ENCODE peak calls at places on chromosomes 13 and 19, in seven cellular contexts. J is endodermal cell; Z is body of pancreas; T is naive thymus-derived CD4-positive, alpha-beta T cell; A is HCT116; D is left ventricle myocardium inferior; E is neural progenitor cell. N is an unnamed sample.

GRCh38 chr19:41876847-41877489 is at the start of gene CD79A:
- DNase-seq in J (no peak), Z (no peak), T (no peak), A (no peak), D (no peak), E (no peak), N (no peak)

GRCh38 chr19:1882786-1883692 is 2.3 kb downstream of the ABHD17A start:
- DNase-seq in J (no peak), Z (no peak), T (no peak), A (no peak), D (no peak), E (no peak), N (no peak)

GRCh38 chr19:38059897-38060296 is 152.9 kb downstream of the SIPA1L3 start:
- DNase-seq in J (no peak), Z (no peak), T (peak; percentile 43), A (no peak), D (no peak), E (no peak), N (no peak)

GRCh38 chr13:72384879-72385278 is 342.6 kb downstream of the MZT1 start:
- DNase-seq in J (no peak), Z (no peak), T (no peak), A (no peak), D (no peak), E (no peak), N (no peak)

GRCh38 chr19:22052644-22053013 is 345 bp downstream of the ZNF257 start:
- DNase-seq in J (no peak), Z (peak; percentile 14), T (no peak), A (no peak), D (no peak), E (no peak), N (no peak)

GRCh38 chr19:53467138-53467502 is 413 bp upstream of the ZNF813 start:
- DNase-seq in J (no peak), Z (no peak), T (no peak), A (no peak), D (peak; percentile 19), E (no peak), N (no peak)

GRCh38 chr13:90890435-90890834 is 457.1 kb upstream of the MIR17HG start:
- DNase-seq in J (no peak), Z (no peak), T (no peak), A (no peak), D (no peak), E (no peak), N (no peak)

GRCh38 chr19:57708641-57709354 is at the start of gene ZNF154:
- DNase-seq in J (peak; percentile 94), Z (peak; percentile 36), T (peak; percentile 63), A (no peak), D (peak; percentile 21), E (peak; percentile 94), N (no peak)

GRCh38 chr13:24220086-24220703 is 59.7 kb downstream of the SPATA13 start:
- DNase-seq in J (peak; percentile 76), Z (peak; percentile 83), T (peak; percentile 77), A (peak; percentile 70), D (no peak), E (peak; percentile 89), N (no peak)
- H3K4me1 ChIP-seq in J (peaks cover 6% of the 10 kb centered on the region), Z (peaks cover 100% of the 10 kb centered on the region), T (peaks cover 7% of the 10 kb centered on the region), A (peaks cover 13% of the 10 kb centered on the region), D (peaks cover 75% of the 10 kb centered on the region), E (peaks cover 17% of the 10 kb centered on the region), N (peaks cover 9% of the 10 kb centered on the region)

GRCh38 chr13:29805994-29806748 is 44.2 kb downstream of the UBL3 start:
- DNase-seq in J (no peak), Z (no peak), T (no peak), A (no peak), D (no peak), E (no peak), N (no peak)

GRCh38 chr13:29810145-29810742 is 40.2 kb downstream of the UBL3 start:
- DNase-seq in J (no peak), Z (no peak), T (no peak), A (no peak), D (no peak), E (no peak), N (no peak)

GRCh38 chr13:29815336-29815735 is 35.1 kb downstream of the UBL3 start:
- DNase-seq in J (no peak), Z (no peak), T (no peak), A (no peak), D (no peak), E (no peak), N (no peak)

GRCh38 chr13:29808264-29808663 is 42.2 kb downstream of the UBL3 start:
- DNase-seq in J (no peak), Z (no peak), T (no peak), A (no peak), D (no peak), E (no peak), N (no peak)

GRCh38 chr13:29810898-29811297 is 39.5 kb downstream of the UBL3 start:
- DNase-seq in J (no peak), Z (no peak), T (no peak), A (no peak), D (no peak), E (no peak), N (no peak)
- H3K4me1 ChIP-seq in J (peaks cover 5% of the 10 kb centered on the region), Z (peaks cover 81% of the 10 kb centered on the region), T (no peaks in the 10 kb centered on the region), A (no peaks in the 10 kb centered on the region), D (peaks cover 61% of the 10 kb centered on the region), E (peaks cover 5% of the 10 kb centered on the region), N (peaks cover 10% of the 10 kb centered on the region)

DNA sequence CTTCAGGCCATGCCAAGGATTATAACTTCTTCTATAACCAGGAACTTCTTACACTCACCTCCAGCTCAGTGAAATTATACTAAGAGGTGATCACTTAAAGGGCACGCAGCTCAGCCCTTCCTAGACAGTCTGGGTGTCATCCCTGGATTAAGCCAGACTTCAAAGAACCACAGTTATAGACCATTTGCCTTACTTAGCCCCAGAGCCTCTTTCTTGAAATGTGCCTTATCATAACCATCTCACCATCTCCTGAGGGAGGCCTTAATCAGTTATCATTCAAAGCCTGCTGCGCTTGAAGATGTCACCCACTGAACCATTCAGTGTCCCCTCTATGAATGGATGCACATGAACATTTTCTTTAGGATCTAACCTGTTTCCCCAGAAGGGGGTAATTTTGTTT is 10.1 kb upstream of the DHRS12 start:
- DNase-seq in J (no peak), Z (no peak), T (no peak), A (no peak), D (no peak), E (no peak), N (no peak)
- H3K4me1 ChIP-seq in J (no peaks in the 10 kb centered on the region), Z (peaks cover 15% of the 10 kb centered on the region), T (peaks cover 11% of the 10 kb centered on the region), A (no peaks in the 10 kb centered on the region), D (peaks cover 25% of the 10 kb centered on the region), E (no peaks in the 10 kb centered on the region), N (no peaks in the 10 kb centered on the region)

GRCh38 chr19:19592690-19593089 is 25.8 kb downstream of the PBX4 start:
- DNase-seq in J (no peak), Z (no peak), T (no peak), A (no peak), D (no peak), E (no peak), N (no peak)
- H3K4me1 ChIP-seq in J (peaks cover 8% of the 10 kb centered on the region), Z (peaks cover 16% of the 10 kb centered on the region), T (peaks cover 36% of the 10 kb centered on the region), A (peaks cover 9% of the 10 kb centered on the region), D (peaks cover 7% of the 10 kb centered on the region), E (peaks cover 5% of the 10 kb centered on the region), N (no peaks in the 10 kb centered on the region)

GRCh38 chr13:113816925-113817859 is 46.7 kb downstream of the GAS6 start:
- DNase-seq in J (peak; percentile 95), Z (peak; percentile 96), T (peak; percentile 90), A (peak; percentile 79), D (peak; percentile 88), E (peak; percentile 90), N (peak; percentile 89)
- H3K4me1 ChIP-seq in J (no peaks in the 10 kb centered on the region), Z (peaks cover 36% of the 10 kb centered on the region), T (peaks cover 11% of the 10 kb centered on the region), A (peaks cover 9% of the 10 kb centered on the region), D (peaks cover 76% of the 10 kb centered on the region), E (no peaks in the 10 kb centered on the region), N (peaks cover 25% of the 10 kb centered on the region)

DNA sequence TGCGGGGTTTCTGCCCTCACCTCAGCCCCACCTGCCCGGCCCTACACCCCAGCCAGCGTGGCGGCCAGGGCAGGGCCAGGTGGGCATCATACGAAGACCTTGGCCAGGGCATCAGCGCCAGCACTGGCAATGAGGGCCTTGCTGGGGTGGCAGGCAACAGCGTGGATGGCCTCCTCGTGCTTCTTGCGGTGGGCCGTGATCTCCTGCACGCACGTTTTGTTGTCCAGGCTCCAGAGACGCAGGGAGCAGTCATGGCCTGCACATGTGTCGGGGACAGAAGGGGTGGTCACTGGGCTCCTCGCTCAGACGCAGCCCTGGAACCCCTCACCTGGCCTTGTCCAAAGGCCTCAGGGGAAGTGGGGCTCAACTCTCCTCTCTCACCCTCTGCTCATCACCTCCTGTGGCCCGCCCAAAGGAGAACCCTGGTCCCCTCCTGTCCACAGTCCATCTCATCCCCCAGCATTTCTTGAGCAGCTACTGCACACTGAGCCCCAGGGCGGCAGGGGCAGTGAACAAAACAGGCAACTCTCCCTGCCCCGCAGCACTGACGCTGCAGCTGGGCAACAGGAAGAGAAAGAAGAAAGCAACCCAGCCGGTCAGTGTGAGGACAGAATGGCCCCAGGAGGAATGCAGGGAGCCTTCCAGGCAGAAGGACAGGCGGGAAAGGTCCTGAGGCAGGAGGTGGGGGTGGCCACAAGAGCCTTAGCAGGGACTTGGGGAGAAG is 3.8 kb upstream of the PRKD2 start:
- DNase-seq in J (no peak), Z (no peak), T (no peak), A (no peak), D (no peak), E (no peak), N (no peak)
- H3K4me1 ChIP-seq in J (no peaks in the 10 kb centered on the region), Z (peaks cover 18% of the 10 kb centered on the region), T (peaks cover 20% of the 10 kb centered on the region), A (peaks cover 3% of the 10 kb centered on the region), D (peaks cover 34% of the 10 kb centered on the region), E (no peaks in the 10 kb centered on the region), N (peaks cover under 1% of the 10 kb centered on the region)

GRCh38 chr13:113974304-113975281 is 717 bp upstream of the C13orf46 start:
- DNase-seq in J (no peak), Z (peak; percentile 10), T (no peak), A (no peak), D (peak; percentile 10), E (no peak), N (no peak)
- H3K4me1 ChIP-seq in J (peaks cover 3% of the 10 kb centered on the region), Z (peaks cover 34% of the 10 kb centered on the region), T (no peaks in the 10 kb centered on the region), A (peaks cover 8% of the 10 kb centered on the region), D (peaks cover 18% of the 10 kb centered on the region), E (no peaks in the 10 kb centered on the region), N (peaks cover 1% of the 10 kb centered on the region)

GRCh38 chr19:5966215-5966614 is 11.7 kb downstream of the RANBP3 start:
- DNase-seq in J (no peak), Z (peak; percentile 43), T (no peak), A (no peak), D (no peak), E (no peak), N (no peak)
- H3K4me1 ChIP-seq in J (peaks cover 25% of the 10 kb centered on the region), Z (peaks cover 94% of the 10 kb centered on the region), T (peaks cover 47% of the 10 kb centered on the region), A (no peaks in the 10 kb centered on the region), D (peaks cover 98% of the 10 kb centered on the region), E (peaks cover 13% of the 10 kb centered on the region), N (peaks cover 36% of the 10 kb centered on the region)

GRCh38 chr13:110403315-110403714 is 96.2 kb downstream of the COL4A2 start:
- DNase-seq in J (no peak), Z (no peak), T (no peak), A (no peak), D (no peak), E (no peak), N (no peak)
- H3K4me1 ChIP-seq in J (peaks cover 8% of the 10 kb centered on the region), Z (no peaks in the 10 kb centered on the region), T (no peaks in the 10 kb centered on the region), A (no peaks in the 10 kb centered on the region), D (peaks cover 82% of the 10 kb centered on the region), E (no peaks in the 10 kb centered on the region), N (peaks cover 10% of the 10 kb centered on the region)